ENCODE peak calls at places on chromosome 7, in nine cellular contexts. Q is Caco-2; R is ACHN; X is CD4-positive, alpha-beta memory T cell; G is GM20000; L is RCC 7860; N is epithelial cell of prostate; Y is stimulated activated naive CD4-positive, alpha-beta T cell; M is KG1. U is an unnamed sample.

GRCh38 chr7:28698744-28699291 is 259.3 kb downstream of the TRIL start:
- DNase-seq in Q (no peak), R (no peak), X (no peak), G (peak; percentile 15), L (no peak), N (no peak), Y (no peak), M (no peak), U (no peak)

GRCh38 chr7:159088016-159088865 is 56.4 kb downstream of the VIPR2 start:
- DNase-seq in Q (no peak), R (no peak), X (no peak), G (no peak), L (no peak), N (no peak), Y (no peak), M (no peak), U (no peak)

GRCh38 chr7:127667751-127668530 is 15.9 kb downstream of the SND1 start:
- DNase-seq in Q (no peak), R (no peak), X (no peak), G (no peak), L (peak; percentile 26), N (no peak), Y (no peak), M (no peak), U (no peak)

GRCh38 chr7:129295015-129295423 is 70.2 kb downstream of the AHCYL2 start:
- DNase-seq in Q (no peak), R (no peak), X (no peak), G (no peak), L (no peak), N (no peak), Y (no peak), M (no peak), U (no peak)

GRCh38 chr7:98284335-98285036 is 3.0 kb downstream of the BRI3 start:
- DNase-seq in Q (no peak), R (no peak), X (no peak), G (no peak), L (peak; percentile 99), N (no peak), Y (no peak), M (no peak), U (no peak)

GRCh38 chr7:34657632-34658268 is at the start of gene NPSR1:
- DNase-seq in Q (no peak), R (no peak), X (no peak), G (no peak), L (no peak), N (no peak), Y (no peak), M (no peak), U (no peak)

GRCh38 chr7:155338632-155339320 is 41.1 kb downstream of the INSIG1 start:
- DNase-seq in Q (no peak), R (no peak), X (peak; percentile 10), G (no peak), L (no peak), N (no peak), Y (no peak), M (no peak), U (peak; percentile 52)

GRCh38 chr7:108600399-108600798 is 30.7 kb downstream of the DNAJB9 start:
- DNase-seq in Q (no peak), R (no peak), X (no peak), G (no peak), L (no peak), N (no peak), Y (no peak), M (no peak), U (no peak)

GRCh38 chr7:727806-728460 is 852 bp upstream of the PRKAR1B start:
- DNase-seq in Q (peak; percentile 19), R (no peak), X (no peak), G (no peak), L (no peak), N (no peak), Y (no peak), M (no peak), U (no peak)

GRCh38 chr7:15886626-15887025 is 200.1 kb upstream of the MEOX2 start:
- DNase-seq in Q (no peak), R (no peak), X (no peak), G (no peak), L (no peak), N (no peak), Y (no peak), M (no peak), U (no peak)

GRCh38 chr7:131249483-131249882 is 78.2 kb upstream of the MKLN1 start:
- DNase-seq in Q (no peak), R (no peak), X (no peak), G (no peak), L (no peak), N (no peak), Y (no peak), M (no peak), U (no peak)

GRCh38 chr7:104943502-104944343 is 70.3 kb upstream of the KMT2E start:
- DNase-seq in Q (peak; percentile 79), R (no peak), X (peak; percentile 81), G (peak; percentile 67), L (peak; percentile 87), N (no peak), Y (peak; percentile 67), M (no peak), U (peak; percentile 67)

GRCh38 chr7:133871757-133872156 is 255.4 kb upstream of the LRGUK start:
- DNase-seq in Q (no peak), R (no peak), X (no peak), G (no peak), L (no peak), N (no peak), Y (no peak), M (no peak), U (no peak)

GRCh38 chr7:30501264-30501663 is 3.4 kb downstream of the GGCT start:
- DNase-seq in Q (no peak), R (no peak), X (no peak), G (no peak), L (no peak), N (no peak), Y (no peak), M (no peak), U (no peak)